ENCODE peak calls at places on chromosomes 13 and 19, in five cellular contexts. O is SK-N-SH, T is heart left ventricle, S is WERI-Rb-1, M is H9. V is an unnamed sample.

GRCh38 chr19:39805120-39805519 is 26.5 kb downstream of the LEUTX start:
- DNase-seq in O (no peak), T (no peak), S (no peak), M (no peak), V (no peak)

GRCh38 chr13:93818345-93818744 is 591.7 kb downstream of the GPC6 start:
- DNase-seq in O (no peak), T (no peak), S (no peak), M (no peak), V (no peak)

GRCh38 chr19:52748336-52748950 is 13.6 kb upstream of the ZNF611 start:
- DNase-seq in O (peak; percentile 35), T (no peak), S (no peak), M (no peak), V (no peak)

GRCh38 chr13:54879036-54879435 is 1850.4 kb downstream of the OLFM4 start:
- DNase-seq in O (no peak), T (no peak), S (no peak), M (no peak), V (no peak)

GRCh38 chr19:42303101-42303464 is 659 bp upstream of the PAFAH1B3 start:
- DNase-seq in O (peak; percentile 25), T (no peak), S (no peak), M (no peak), V (no peak)

GRCh38 chr13:50365683-50366391 is 350.6 kb downstream of the KCNRG start:
- DNase-seq in O (no peak), T (no peak), S (no peak), M (no peak), V (no peak)

GRCh38 chr13:51942189-51942588 is 69.1 kb downstream of the ATP7B start:
- DNase-seq in O (no peak), T (no peak), S (no peak), M (no peak), V (no peak)

GRCh38 chr19:18270304-18270703 is 3.9 kb downstream of the IQCN start:
- DNase-seq in O (no peak), T (no peak), S (no peak), M (no peak), V (no peak)

GRCh38 chr13:76993021-76993420 is 1.1 kb downstream of the CLN5 start:
- DNase-seq in O (no peak), T (no peak), S (no peak), M (no peak), V (no peak)

DNA sequence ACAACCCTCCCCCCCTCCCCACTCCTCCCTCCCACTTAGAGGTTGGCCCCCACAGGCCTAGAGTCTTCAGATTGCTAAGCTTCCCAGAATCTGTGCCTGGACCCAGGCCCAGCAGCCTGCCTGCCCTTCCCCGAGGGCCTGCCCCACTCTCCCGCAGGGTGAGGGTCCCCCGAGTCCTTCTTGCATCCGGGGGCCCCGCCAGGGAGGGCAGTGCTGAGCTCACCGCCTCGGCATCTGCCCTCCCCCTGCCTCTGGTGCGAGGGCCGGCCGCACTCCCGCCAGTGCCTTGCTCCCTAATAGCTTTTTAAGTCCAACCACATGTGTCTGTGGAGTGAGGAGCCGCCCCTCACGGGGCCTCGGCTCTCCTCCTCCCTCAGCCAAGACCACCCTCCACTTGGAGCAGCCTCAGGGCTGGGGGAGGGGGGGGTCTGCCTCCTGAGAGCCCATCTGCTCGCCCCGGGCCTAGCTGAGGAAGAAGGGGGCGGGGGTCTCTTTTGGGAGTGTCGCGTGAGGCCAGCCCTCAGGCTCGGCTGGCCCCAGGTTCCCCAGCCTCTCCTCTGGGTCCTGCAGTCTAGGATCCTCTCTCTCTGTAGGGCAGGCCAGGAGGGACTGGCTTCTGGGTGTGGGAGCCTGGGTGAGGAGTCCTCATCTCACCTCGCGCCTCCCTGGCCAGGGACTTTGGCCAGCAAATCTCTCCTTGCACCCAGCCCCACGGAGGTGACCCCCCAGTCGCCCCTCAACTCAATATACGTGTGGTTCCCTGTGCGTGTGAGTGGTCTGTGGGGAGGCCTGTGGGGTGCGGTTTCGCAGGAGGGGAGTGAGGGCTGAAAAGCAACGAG is 47.2 kb downstream of the LYL1 start:
- DNase-seq in O (peak; percentile 89), T (peak; percentile 88), S (peak; percentile 63), M (peak; percentile 67), V (peak; percentile 53)
- TF ChIP-seq CTCF in O (no peak), T (no peak), S (peak; percentile 23), M (no peak), V (no peak)

DNA sequence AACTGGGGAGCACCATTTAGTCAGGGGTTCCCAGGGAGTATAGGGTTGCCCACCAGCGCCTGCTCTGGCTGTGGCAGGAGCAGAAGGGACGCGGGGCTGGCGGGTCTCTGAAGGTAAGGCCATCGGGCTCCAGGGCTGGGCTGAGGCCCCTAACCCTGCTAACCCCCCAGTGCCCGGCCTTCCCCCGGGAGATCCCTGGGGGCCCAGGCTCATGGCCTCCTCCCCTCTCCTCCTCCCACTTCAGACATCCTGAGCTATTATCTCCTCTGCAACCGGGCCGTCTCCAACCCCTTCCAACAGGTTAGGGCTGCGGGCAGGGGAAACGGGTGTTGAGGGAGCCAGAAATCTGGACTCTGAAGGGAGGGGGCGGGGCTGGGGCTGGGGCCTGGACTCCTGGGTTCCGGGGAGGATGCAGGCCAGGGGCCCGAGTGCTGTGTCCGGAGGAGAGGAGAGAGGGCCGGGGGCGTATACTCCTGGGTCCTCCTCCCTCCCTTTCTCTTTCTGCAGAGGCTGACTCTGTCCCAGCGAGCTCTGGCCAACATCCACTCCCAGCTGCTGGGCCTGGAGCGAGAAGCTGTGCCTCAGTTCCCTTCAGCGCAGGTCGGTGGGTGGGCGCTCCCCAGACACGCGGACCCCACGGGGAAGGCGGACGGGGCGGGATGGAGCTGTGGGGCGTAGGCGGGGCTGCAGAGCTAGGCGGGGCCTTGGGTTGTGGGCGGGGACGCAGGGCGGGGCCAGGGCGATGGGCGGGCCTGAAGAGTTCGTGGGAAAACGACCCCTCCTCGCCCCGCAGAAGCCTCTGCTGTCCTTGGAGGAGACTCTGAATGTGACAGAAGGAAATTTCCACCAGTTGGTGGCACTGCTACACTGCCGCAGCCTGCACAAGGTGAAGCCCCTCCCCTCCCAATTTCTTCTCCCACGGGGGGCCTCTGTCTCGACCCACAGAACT is 15.3 kb downstream of the TTYH1 start:
- DNase-seq in O (peak; percentile 86), T (no peak), S (peak; percentile 67), M (peak; percentile 85), V (peak; percentile 91)
- TF ChIP-seq CTCF in O (peak; percentile 9), T (peak; percentile 26), S (peak; percentile 42), M (peak; percentile 59), V (peak; percentile 26)

GRCh38 chr19:56670401-56670960 is 1.1 kb downstream of the ZNF835 start:
- DNase-seq in O (no peak), T (no peak), S (no peak), M (no peak), V (no peak)

GRCh38 chr19:56670961-56671612 is 470 bp downstream of the ZNF835 start:
- DNase-seq in O (no peak), T (no peak), S (no peak), M (no peak), V (no peak)

GRCh38 chr19:56667311-56667870 is 4.2 kb downstream of the ZNF835 start:
- DNase-seq in O (no peak), T (no peak), S (no peak), M (no peak), V (no peak)

GRCh38 chr19:56668676-56669075 is 2.9 kb downstream of the ZNF835 start:
- DNase-seq in O (no peak), T (no peak), S (no peak), M (no peak), V (no peak)

DNA sequence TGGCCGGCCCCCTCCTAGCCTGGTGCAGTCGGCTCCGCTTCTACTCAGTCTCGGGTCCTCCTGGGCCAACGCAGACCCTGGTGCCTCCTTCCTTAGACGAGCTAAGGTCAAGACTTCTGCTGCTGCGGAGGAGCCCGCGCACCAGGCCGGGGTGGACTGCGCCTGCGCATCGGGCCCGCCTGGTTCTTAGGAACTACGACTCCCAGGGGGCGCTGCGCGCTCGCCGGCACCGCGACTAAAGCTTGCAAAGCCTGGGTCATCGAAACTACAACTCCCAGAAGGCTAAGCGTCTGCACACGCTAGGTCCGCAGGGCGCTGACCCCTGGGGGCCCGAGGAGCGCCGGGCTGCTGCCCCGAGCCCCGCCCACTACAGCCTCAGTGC is at the start of gene ZNF835:
- DNase-seq in O (peak; percentile 94), T (peak; percentile 97), S (peak; percentile 93), M (no peak), V (no peak)
- TF ChIP-seq CTCF in O (no peak), T (peak; percentile 51), S (no peak), M (no peak), V (no peak)

DNA sequence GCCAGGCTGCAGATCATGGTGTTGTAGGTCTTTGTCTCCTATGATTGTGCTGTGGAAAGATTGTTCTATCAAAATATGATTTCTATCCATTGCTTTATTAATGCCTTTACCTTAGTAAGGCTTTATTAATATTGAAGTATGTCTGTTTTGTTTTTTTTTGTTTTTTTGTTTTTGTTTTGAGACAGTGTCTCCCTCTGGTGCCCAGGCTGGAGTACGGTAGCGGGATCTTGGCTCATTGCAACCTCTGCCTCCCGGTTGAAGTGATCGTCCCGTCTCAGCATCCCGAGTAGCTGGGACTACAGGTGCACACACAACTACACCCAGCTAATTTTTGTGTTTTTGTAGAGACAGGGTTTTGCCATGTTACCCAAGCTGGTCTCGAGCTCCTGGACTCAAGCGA is 7.7 kb downstream of the IRGC start:
- DNase-seq in O (no peak), T (no peak), S (no peak), M (no peak), V (no peak)
- TF ChIP-seq CTCF in O (peak; percentile 49), T (peak; percentile 13), S (no peak), M (peak; percentile 62), V (no peak)

DNA sequence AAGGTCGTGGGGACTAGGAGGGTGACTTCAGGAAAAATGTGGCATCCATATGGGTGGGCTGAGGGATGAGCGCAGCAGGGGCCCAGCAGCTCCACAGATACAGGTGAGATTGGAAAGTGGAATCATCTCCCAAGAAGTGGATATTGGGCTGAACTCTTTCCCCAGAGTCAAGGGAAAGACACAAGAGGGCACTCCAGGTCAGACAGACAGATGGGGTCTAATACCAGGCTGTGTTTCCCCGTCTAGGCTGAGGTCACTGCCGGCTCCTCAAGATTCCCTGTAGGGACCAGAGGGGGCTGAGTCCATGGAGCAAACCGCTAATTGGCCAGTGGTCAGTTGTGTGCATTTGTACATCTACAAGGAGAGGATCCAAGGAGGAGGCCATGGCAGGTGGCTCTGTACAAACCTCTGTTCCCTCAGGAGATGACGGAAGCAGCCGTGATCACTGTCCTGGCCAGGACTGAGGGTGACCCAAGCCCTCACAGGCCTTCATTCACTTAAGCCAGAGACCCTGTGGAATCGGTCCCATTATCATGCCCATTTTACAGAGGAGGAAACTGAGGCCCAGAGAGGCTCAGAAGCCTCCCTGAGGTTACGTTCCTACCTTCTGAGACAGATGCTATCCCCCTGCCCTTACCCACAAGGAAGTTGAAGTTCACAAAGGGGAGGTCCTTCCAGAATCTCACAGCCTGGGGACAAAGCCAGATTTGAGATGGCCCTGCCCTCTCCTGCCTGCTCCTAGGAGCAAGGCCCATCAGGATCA is 14.9 kb upstream of the IGLON5 start:
- DNase-seq in O (peak; percentile 58), T (no peak), S (peak; percentile 63), M (peak; percentile 49), V (no peak)
- TF ChIP-seq CTCF in O (no peak), T (no peak), S (peak; percentile 51), M (peak; percentile 59), V (no peak)

V was measured in nephron progenitor cell.